ENCODE peak calls at places on chromosome 11, in six cellular contexts. Z is NCI-H2029; M is activated CD4-positive, alpha-beta T cell treated with anti-CD3 and anti-CD28 coated beads, Interleukin-2, amount 50 U/mL, for 1 hour; A is kidney tubule cell; L is NCI-H1105 treated with DMSO at 0.1 percent for 48 hours; O is ELR. E is an unnamed sample.

GRCh38 chr11:13889566-13890214 is 72.8 kb upstream of the SPON1 start:
- DNase-seq in A (peak), M (no peak), O (no peak), Z (peak), L (peak), E (no peak)

GRCh38 chr11:72848846-72849466 is 34.7 kb downstream of the ATG16L2 start:
- DNase-seq in Z (no peak), A (peak), M (peak), L (no peak), O (peak), E (no peak)

GRCh38 chr11:73141031-73141308 is 1.1 kb downstream of the FCHSD2 start:
- DNase-seq in M (peak), A (no peak), Z (no peak), L (no peak), O (peak), E (peak)

GRCh38 chr11:131037873-131038272 is 121.6 kb upstream of the SNX19 start:
- DNase-seq in O (peak), Z (no peak), M (no peak), A (no peak), L (peak), E (no peak)

GRCh38 chr11:9462806-9463537 is 2.2 kb downstream of the ZNF143 start:
- DNase-seq in M (no peak), O (no peak), L (no peak), A (peak), Z (no peak), E (no peak)

GRCh38 chr11:128467610-128468041 is 119.7 kb downstream of the ETS1 start:
- DNase-seq in A (peak), Z (no peak), O (peak), L (no peak), M (no peak), E (peak)

GRCh38 chr11:16012125-16012751 is 344.1 kb downstream of the SOX6 start:
- DNase-seq in L (no peak), A (no peak), M (no peak), Z (no peak), O (no peak), E (no peak)

GRCh38 chr11:10550503-10550902 is 9.5 kb upstream of the RNF141 start:
- DNase-seq in O (peak), Z (no peak), M (no peak), L (no peak), A (peak), E (no peak)